ENCODE peak calls at places on chromosomes 12 and 14, in four cellular contexts. N, V, R and W are unnamed samples.

GRCh38 chr12:130700492-130701401 is 15.4 kb downstream of the RIMBP2 start:
- DNase-seq in N (no peak), V (no peak), R (no peak), W (no peak)

GRCh38 chr14:89011327-89011726 is 186.9 kb downstream of the TTC8 start:
- DNase-seq in N (no peak), V (no peak), R (no peak), W (no peak)

GRCh38 chr12:54262403-54262925 is 17.5 kb downstream of the CBX5 start:
- DNase-seq in N (no peak), V (no peak), R (no peak), W (no peak)

GRCh38 chr14:50726372-50727107 is 58.4 kb upstream of the SAV1 start:
- DNase-seq in N (no peak), V (no peak), R (no peak), W (no peak)

GRCh38 chr14:92549853-92550244 is 36.3 kb downstream of the RIN3 start:
- DNase-seq in N (peak; percentile 74), V (peak; percentile 39), R (peak; percentile 63), W (no peak)

GRCh38 chr12:99260597-99260996 is 387.0 kb upstream of the GARIN6 start:
- DNase-seq in N (no peak), V (no peak), R (no peak), W (no peak)

GRCh38 chr14:69037790-69038448 is 58.8 kb upstream of the ACTN1 start:
- DNase-seq in N (no peak), V (no peak), R (no peak), W (no peak)

GRCh38 chr12:27537855-27538675 is 14.1 kb downstream of the PPFIBP1 start:
- DNase-seq in N (no peak), V (no peak), R (no peak), W (no peak)

GRCh38 chr12:116551151-116551550 is 8.0 kb upstream of the MAP1LC3B2 start:
- DNase-seq in N (no peak), V (no peak), R (no peak), W (no peak)

GRCh38 chr12:113315358-113315757 is 19.6 kb downstream of the SLC8B1 start:
- DNase-seq in N (no peak), V (no peak), R (no peak), W (no peak)

GRCh38 chr14:55470025-55470424 is 29.6 kb upstream of the TBPL2 start:
- DNase-seq in N (no peak), V (no peak), R (no peak), W (no peak)

GRCh38 chr12:75747572-75747995 is 236.2 kb upstream of the KRR1 start:
- DNase-seq in N (no peak), V (no peak), R (no peak), W (no peak)

GRCh38 chr14:69137456-69138188 is 15.3 kb downstream of the DCAF5 start:
- DNase-seq in N (no peak), V (no peak), R (no peak), W (no peak)

GRCh38 chr14:35444104-35444503 is 39.6 kb upstream of the NFKBIA start:
- DNase-seq in N (no peak), V (no peak), R (no peak), W (no peak)

GRCh38 chr12:6074979-6075585 is 49.4 kb downstream of the VWF start:
- DNase-seq in N (no peak), V (no peak), R (peak; percentile 47), W (no peak)

GRCh38 chr12:2053675-2054070 is 886 bp downstream of the CACNA1C start:
- DNase-seq in N (no peak), V (no peak), R (peak; percentile 42), W (no peak)

GRCh38 chr12:102406033-102406584 is 74.3 kb downstream of the IGF1 start:
- DNase-seq in N (no peak), V (peak; percentile 46), R (peak; percentile 17), W (no peak)

GRCh38 chr12:65248656-65249633 is 29.5 kb upstream of the MSRB3 start:
- DNase-seq in N (no peak), V (no peak), R (no peak), W (no peak)

GRCh38 chr14:39469094-39469710 is 37.0 kb upstream of the FBXO33 start:
- DNase-seq in N (no peak), V (no peak), R (no peak), W (peak; percentile 6)

GRCh38 chr12:96872946-96873345 is 34.1 kb upstream of the NEDD1 start:
- DNase-seq in N (no peak), V (no peak), R (no peak), W (no peak)

GRCh38 chr14:54798465-54799124 is 104.0 kb downstream of the GCH1 start:
- DNase-seq in N (no peak), V (no peak), R (no peak), W (no peak)

GRCh38 chr14:31261859-31262739 is 54.5 kb upstream of the HECTD1 start:
- DNase-seq in N (no peak), V (no peak), R (no peak), W (no peak)

GRCh38 chr14:97180304-97181200 is 383.4 kb downstream of the VRK1 start:
- DNase-seq in N (no peak), V (no peak), R (no peak), W (no peak)

GRCh38 chr12:17976202-17976601 is 113.8 kb downstream of the RERGL start:
- DNase-seq in N (no peak), V (no peak), R (no peak), W (no peak)

GRCh38 chr12:49227701-49228100 is 37.2 kb upstream of the TUBA1C start:
- DNase-seq in N (no peak), V (no peak), R (no peak), W (no peak)

GRCh38 chr14:21652209-21652808 is 1.3 kb upstream of the OR4E2 start:
- DNase-seq in N (no peak), V (no peak), R (no peak), W (no peak)

GRCh38 chr14:74586681-74587362 is 25.2 kb downstream of the LTBP2 start:
- DNase-seq in N (peak; percentile 44), V (no peak), R (no peak), W (no peak)

GRCh38 chr14:74938873-74939495 is 15.9 kb upstream of the RPS6KL1 start:
- DNase-seq in N (no peak), V (no peak), R (no peak), W (no peak)

GRCh38 chr12:31832740-31833540 is 104.1 kb upstream of the AMN1 start:
- DNase-seq in N (no peak), V (no peak), R (no peak), W (peak; percentile 2)

GRCh38 chr12:122227341-122227740 is 1.5 kb upstream of the DIABLO start:
- DNase-seq in N (peak; percentile 61), V (no peak), R (no peak), W (peak; percentile 77)
- H3K4me1 ChIP-seq in N (peaks cover 34% of the 10 kb centered on the region), V (peaks cover 21% of the 10 kb centered on the region), R (peaks cover 35% of the 10 kb centered on the region), W (peaks cover 40% of the 10 kb centered on the region)

GRCh38 chr14:90962505-90962904 is 97.9 kb downstream of the RPS6KA5 start:
- DNase-seq in N (no peak), V (no peak), R (no peak), W (no peak)

GRCh38 chr14:90963343-90963742 is 97.1 kb downstream of the RPS6KA5 start:
- DNase-seq in N (no peak), V (no peak), R (no peak), W (no peak)

GRCh38 chr14:90966493-90966892 is 93.9 kb downstream of the RPS6KA5 start:
- DNase-seq in N (no peak), V (no peak), R (no peak), W (no peak)

GRCh38 chr14:90968025-90968424 is 92.4 kb downstream of the RPS6KA5 start:
- DNase-seq in N (no peak), V (no peak), R (no peak), W (no peak)

GRCh38 chr14:90965765-90966164 is 94.7 kb downstream of the RPS6KA5 start:
- DNase-seq in N (no peak), V (no peak), R (no peak), W (no peak)
- H3K4me3 ChIP-seq in N (no peak overlapping the region), V (no peak overlapping the region), R (no peak overlapping the region), W (no peak overlapping the region)

GRCh38 chr14:76194327-76194726 is 42.6 kb downstream of the GPATCH2L start:
- DNase-seq in N (no peak), V (no peak), R (no peak), W (no peak)
- H3K36me3 ChIP-seq in N (peaks cover 45% of the 10 kb centered on the region), V (peaks cover 28% of the 10 kb centered on the region), R (peaks cover 89% of the 10 kb centered on the region), W (peaks cover 35% of the 10 kb centered on the region)

GRCh38 chr12:62931481-62931880 is 3.5 kb downstream of the PPM1H start:
- DNase-seq in N (no peak), V (no peak), R (no peak), W (no peak)
- H3K4me1 ChIP-seq in N (peaks cover 19% of the 10 kb centered on the region), V (no peaks in the 10 kb centered on the region), R (peaks cover 25% of the 10 kb centered on the region), W (peaks cover 6% of the 10 kb centered on the region)

GRCh38 chr12:7092229-7092985 is at the start of gene C1R:
- DNase-seq in N (peak; percentile 74), V (peak; percentile 58), R (peak; percentile 66), W (peak; percentile 63)
- H3K4me3 ChIP-seq in N (peak within 1 kb of the TSS; percentile 56), V (peak within 1 kb of the TSS; percentile 54), R (peak within 1 kb of the TSS; percentile 62), W (peak within 1 kb of the TSS; percentile 61)

GRCh38 chr12:47795814-47796411 is 22.9 kb downstream of the SLC48A1 start:
- DNase-seq in N (no peak), V (no peak), R (no peak), W (no peak)
- H3K36me3 ChIP-seq in N (peaks cover 80% of the 10 kb centered on the region), V (peaks cover 5% of the 10 kb centered on the region), R (peaks cover 88% of the 10 kb centered on the region), W (peaks cover 45% of the 10 kb centered on the region)

GRCh38 chr14:100400115-100400514 is 77.0 kb downstream of the SLC25A47 start:
- DNase-seq in N (no peak), V (peak; percentile 40), R (no peak), W (no peak)
- H3K4me1 ChIP-seq in N (peaks cover 8% of the 10 kb centered on the region), V (peaks cover 3% of the 10 kb centered on the region), R (peaks cover 17% of the 10 kb centered on the region), W (no peaks in the 10 kb centered on the region)